ENCODE peak calls at places on chromosomes 2 and 18, in four cellular contexts. H is fibroblast of lung, K is esophagus squamous epithelium, B is adrenal gland. T is an unnamed sample.

GRCh38 chr2:11416191-11416590 is 49.8 kb downstream of the E2F6 start:
- DNase-seq in B (no peak), H (no peak), K (no peak), T (no peak)

GRCh38 chr2:217740796-217741195 is 262.0 kb downstream of the TNS1 start:
- DNase-seq in B (no peak), H (no peak), K (no peak), T (no peak)

GRCh38 chr18:37871583-37871982 is 306.0 kb upstream of the CELF4 start:
- DNase-seq in H (no peak), K (no peak), B (no peak), T (no peak)

GRCh38 chr2:111055735-111056134 is 65.0 kb upstream of the BCL2L11 start:
- DNase-seq in H (no peak), K (no peak), B (no peak), T (no peak)

GRCh38 chr18:51724790-51725721 is 527.6 kb upstream of the MEX3C start:
- DNase-seq in K (no peak), B (no peak), H (no peak), T (no peak)

GRCh38 chr2:129763190-129763846 is 216.1 kb upstream of the RAB6C start:
- DNase-seq in B (no peak), K (no peak), H (no peak), T (no peak)

GRCh38 chr2:144426981-144427479 is 92.9 kb downstream of the ZEB2 start:
- DNase-seq in B (peak; percentile 81), K (no peak), H (peak; percentile 85), T (no peak)

GRCh38 chr2:186460465-186460864 is 25.6 kb upstream of the ZC3H15 start:
- DNase-seq in K (no peak), B (no peak), H (peak; percentile 29), T (peak; percentile 43)

GRCh38 chr2:241867776-241868420 is 1.6 kb upstream of the RTP5 start:
- DNase-seq in B (no peak), H (no peak), K (no peak), T (no peak)

GRCh38 chr2:100262043-100262442 is 60.3 kb downstream of the LONRF2 start:
- DNase-seq in B (peak; percentile 42), H (no peak), K (no peak), T (no peak)

GRCh38 chr2:169107645-169108044 is 38.3 kb downstream of the DHRS9 start:
- DNase-seq in B (no peak), K (no peak), H (no peak), T (peak; percentile 59)

GRCh38 chr2:240463274-240463865 is 27.9 kb downstream of the GPC1 start:
- DNase-seq in K (no peak), H (no peak), B (peak; percentile 8), T (no peak)

GRCh38 chr2:47002031-47002430 is 86.4 kb upstream of the MCFD2 start:
- DNase-seq in K (no peak), H (no peak), B (no peak), T (no peak)

GRCh38 chr2:127581516-127582490 is 46.3 kb downstream of the MYO7B start:
- DNase-seq in H (no peak), K (no peak), B (no peak), T (no peak)

DNA sequence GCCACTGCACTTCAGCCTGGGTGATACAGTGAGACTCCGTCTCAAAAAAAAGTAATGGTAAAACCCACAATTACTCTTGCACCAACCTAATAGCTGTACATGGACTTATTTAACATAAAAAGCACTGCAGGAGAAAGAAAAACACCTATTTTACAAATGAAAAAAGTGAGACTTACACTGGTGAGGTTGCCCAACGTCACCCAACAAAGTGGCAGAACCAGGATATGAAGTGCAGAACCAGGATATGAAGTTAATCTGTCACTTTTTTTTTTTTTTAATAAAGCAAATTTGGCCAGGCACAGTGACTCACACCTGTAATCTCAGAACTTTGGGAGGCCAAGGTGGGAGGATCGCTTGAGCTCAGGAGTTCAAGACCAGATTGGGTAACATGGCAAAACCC is 13.5 kb upstream of the STK17B start:
- DNase-seq in H (no peak), K (no peak), B (no peak), T (no peak)
- H3K4me1 ChIP-seq in H (no peaks in the 10 kb centered on the region), K (no peaks in the 10 kb centered on the region), B (no peaks in the 10 kb centered on the region), T (no peaks in the 10 kb centered on the region)

GRCh38 chr2:179335732-179336131 is 71.1 kb upstream of the SESTD1 start:
- DNase-seq in H (no peak), B (no peak), K (no peak), T (no peak)

GRCh38 chr2:179336782-179337534 is 72.3 kb upstream of the SESTD1 start:
- DNase-seq in H (peak; percentile 46), K (no peak), B (no peak), T (no peak)

GRCh38 chr2:179341152-179341866 is 76.7 kb upstream of the SESTD1 start:
- DNase-seq in K (no peak), H (peak; percentile 67), B (no peak), T (no peak)

GRCh38 chr2:179340678-179341077 is 76.0 kb upstream of the SESTD1 start:
- DNase-seq in H (peak; percentile 72), B (peak; percentile 16), K (no peak), T (peak; percentile 11)

DNA sequence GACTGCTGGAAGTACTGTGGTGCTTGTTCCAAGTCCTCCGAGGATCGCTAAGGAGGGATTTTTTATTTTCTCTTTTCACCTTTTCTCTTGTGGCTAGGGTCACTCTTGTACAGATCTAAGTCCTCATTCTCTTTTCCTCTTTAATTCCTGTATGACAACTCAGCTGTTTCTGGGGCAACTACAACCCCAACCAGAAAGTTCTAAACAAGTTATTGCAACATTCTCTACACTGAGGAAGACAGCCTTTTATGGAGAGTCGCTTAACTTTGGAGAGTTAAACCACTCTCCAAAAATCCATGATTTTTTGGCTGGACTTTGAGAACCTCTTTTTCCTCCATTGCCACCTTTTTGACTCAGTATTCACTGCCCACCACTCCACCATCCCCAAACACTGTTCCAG is 74.0 kb upstream of the SESTD1 start:
- DNase-seq in K (no peak), H (peak; percentile 60), B (no peak), T (no peak)
- H3K4me1 ChIP-seq in K (peaks cover 8% of the 10 kb centered on the region), H (no peaks in the 10 kb centered on the region), B (no peaks in the 10 kb centered on the region), T (no peaks in the 10 kb centered on the region)

GRCh38 chr2:174629514-174629913 is 31.9 kb upstream of the WIPF1 start:
- DNase-seq in H (no peak), B (no peak), K (no peak), T (no peak)

GRCh38 chr2:174633621-174633927 is 36.0 kb upstream of the WIPF1 start:
- DNase-seq in B (no peak), K (no peak), H (no peak), T (no peak)

GRCh38 chr2:174630097-174630496 is 32.5 kb upstream of the WIPF1 start:
- DNase-seq in H (no peak), K (no peak), B (no peak), T (no peak)

GRCh38 chr2:174632847-174633620 is 35.4 kb upstream of the WIPF1 start:
- DNase-seq in H (no peak), K (no peak), B (no peak), T (peak; percentile 31)

GRCh38 chr2:174631009-174631981 is 33.7 kb upstream of the WIPF1 start:
- DNase-seq in B (no peak), H (peak; percentile 20), K (no peak), T (no peak)
- H3K4me1 ChIP-seq in B (peaks cover 10% of the 10 kb centered on the region), H (peaks cover 2% of the 10 kb centered on the region), K (peaks cover 19% of the 10 kb centered on the region), T (peaks cover 6% of the 10 kb centered on the region)

DNA sequence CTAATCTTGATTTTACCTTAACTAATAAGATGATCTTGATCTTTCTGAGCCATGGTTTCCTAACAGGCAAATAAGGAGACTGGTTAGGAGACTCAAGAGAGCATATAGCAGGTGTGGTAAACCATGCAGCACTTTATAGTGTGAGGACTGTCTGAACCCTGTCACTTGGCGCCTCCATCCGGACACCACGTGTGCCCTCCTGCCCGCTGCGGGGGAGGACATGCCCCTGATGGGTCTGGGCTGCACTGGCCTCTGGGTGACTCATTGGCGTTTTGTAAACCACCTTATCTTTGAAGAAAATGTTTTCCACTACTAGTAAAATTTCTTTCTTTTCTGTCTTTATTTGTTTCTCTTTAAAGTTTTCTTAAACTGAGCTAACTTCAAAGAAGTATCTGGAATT is 131.1 kb downstream of the FMNL2 start:
- DNase-seq in K (no peak), H (peak; percentile 49), B (peak; percentile 83), T (peak; percentile 54)
- H3K4me1 ChIP-seq in K (peaks cover 42% of the 10 kb centered on the region), H (peaks cover 2% of the 10 kb centered on the region), B (peaks cover 52% of the 10 kb centered on the region), T (peaks cover 3% of the 10 kb centered on the region)

DNA sequence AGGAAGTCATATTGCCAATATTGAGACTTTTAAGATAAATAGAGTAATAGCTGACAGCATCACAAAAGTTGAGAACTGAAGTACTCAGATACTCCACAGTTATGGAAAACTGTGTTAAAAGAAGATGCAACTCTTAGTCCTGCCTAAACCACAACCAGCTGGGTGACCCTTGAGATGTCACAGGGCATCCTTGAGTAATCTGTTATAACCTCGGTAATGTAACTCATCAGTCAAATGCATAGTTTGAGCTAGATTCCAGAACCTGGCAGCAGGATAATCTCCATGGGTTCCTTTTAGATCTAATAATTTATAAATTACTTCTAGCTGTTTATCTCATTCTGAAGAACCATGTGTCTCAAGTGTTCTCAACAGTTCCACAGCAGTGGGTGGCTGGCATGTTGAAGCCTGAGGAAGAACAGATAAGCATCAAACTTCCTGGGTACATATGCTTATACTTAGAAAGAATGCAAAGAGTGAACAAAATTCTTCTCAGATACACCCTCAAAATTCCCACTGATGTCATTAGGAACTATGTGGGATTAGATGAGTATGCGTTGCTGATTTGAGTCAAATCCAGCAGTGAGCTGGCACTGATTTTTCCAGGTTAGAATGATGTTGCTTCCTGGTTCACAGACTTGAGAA is 304.1 kb upstream of the ERBB4 start:
- DNase-seq in H (peak; percentile 50), B (no peak), K (no peak), T (no peak)
- H3K4me1 ChIP-seq in H (peaks cover 15% of the 10 kb centered on the region), B (no peaks in the 10 kb centered on the region), K (no peaks in the 10 kb centered on the region), T (no peaks in the 10 kb centered on the region)

DNA sequence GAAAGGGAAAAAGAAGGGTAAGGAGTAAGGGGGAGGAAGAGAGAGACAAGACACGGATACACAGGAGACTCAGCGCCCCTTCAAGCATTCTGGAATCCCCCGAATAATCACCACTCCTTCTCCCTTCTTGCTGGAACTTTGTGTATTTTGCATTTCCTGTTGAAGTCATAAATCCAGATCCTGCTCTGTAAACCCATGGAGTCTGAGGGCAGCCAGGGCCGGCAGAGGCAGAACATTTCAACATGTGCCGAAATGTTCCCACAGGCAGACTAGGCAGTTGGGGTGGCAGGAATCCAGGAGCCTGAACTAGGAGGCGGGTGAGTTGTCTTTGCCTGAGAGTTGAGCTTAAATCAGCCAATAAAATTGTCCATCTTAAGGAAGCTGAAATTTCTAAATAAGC is 193.1 kb downstream of the SH3RF3 start:
- DNase-seq in H (peak; percentile 99), B (peak; percentile 88), K (peak; percentile 28), T (peak; percentile 16)
- H3K4me1 ChIP-seq in H (peaks cover 57% of the 10 kb centered on the region), B (peaks cover 54% of the 10 kb centered on the region), K (peaks cover 73% of the 10 kb centered on the region), T (peaks cover 14% of the 10 kb centered on the region)

DNA sequence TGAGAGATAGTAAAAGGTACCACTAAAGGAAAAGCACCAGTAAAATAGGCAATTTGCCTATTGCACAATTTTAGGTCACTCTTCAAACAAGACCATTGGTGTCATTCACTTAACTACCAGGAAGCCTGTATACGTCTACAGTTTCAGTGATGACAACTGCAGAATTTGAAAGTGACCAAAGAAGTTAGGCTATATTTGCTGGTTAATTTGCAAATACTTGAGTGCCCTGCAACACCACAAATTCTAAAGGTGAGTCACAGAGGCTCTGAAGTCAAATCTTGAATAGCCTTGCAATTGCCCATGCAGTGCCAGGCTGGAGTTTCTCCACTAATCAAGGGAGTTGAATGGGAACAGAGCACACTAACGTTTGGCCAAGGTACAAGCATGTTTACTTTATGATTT is 128.7 kb upstream of the CCDC68 start:
- DNase-seq in H (no peak), K (no peak), B (no peak), T (no peak)
- H3K4me1 ChIP-seq in H (no peaks in the 10 kb centered on the region), K (no peaks in the 10 kb centered on the region), B (no peaks in the 10 kb centered on the region), T (no peaks in the 10 kb centered on the region)

T was measured in small intestine.